ENCODE peak calls at places on chromosomes 16 and 17, in five cellular contexts. R is CD8-positive, alpha-beta T cell; D is pulmonary artery endothelial cell; K is tibial artery; Z is DMS153. U is an unnamed sample.

GRCh38 chr16:80968386-80969113 is 38.1 kb downstream of the CMC2 start:
- DNase-seq in R (no peak), D (peak), K (no peak), Z (no peak), U (no peak)

GRCh38 chr17:41254861-41255260 is 323 bp upstream of the KRTAP9-9 start:
- DNase-seq in R (no peak), D (no peak), K (no peak), Z (no peak), U (no peak)

GRCh38 chr17:76546556-76547182 is 6.8 kb downstream of the PRCD start:
- DNase-seq in R (no peak), D (no peak), K (no peak), Z (no peak), U (peak)

GRCh38 chr16:69443809-69444611 is 19.6 kb downstream of the CYB5B start:
- DNase-seq in R (peak), D (no peak), K (no peak), Z (no peak), U (peak)

GRCh38 chr16:5422047-5422446 is 324.5 kb upstream of the EEF2KMT start:
- DNase-seq in R (no peak), D (no peak), K (no peak), Z (no peak), U (no peak)

GRCh38 chr16:11058820-11059219 is 114.5 kb downstream of the CLEC16A start:
- DNase-seq in R (no peak), D (no peak), K (no peak), Z (no peak), U (peak)

GRCh38 chr17:75047398-75048098 is 523 bp downstream of the KCTD2 start:
- DNase-seq in R (no peak), D (no peak), K (peak), Z (no peak), U (peak)

GRCh38 chr16:66003196-66003595 is 363.3 kb upstream of the CDH5 start:
- DNase-seq in R (no peak), D (no peak), K (no peak), Z (no peak), U (no peak)

GRCh38 chr17:77728022-77728671 is 230.4 kb upstream of the TNRC6C start:
- DNase-seq in R (no peak), D (no peak), K (no peak), Z (peak), U (no peak)

U was measured in ovary.